ENCODE peak calls at places on chromosomes 4 and X, in nine cellular contexts. W is H9, O is SK-N-MC, E is IMR-90, C is fibroblast of lung, V is kidney, F is mesenchymal stem cell, X is K562, B is mammary epithelial cell. Z is an unnamed sample.
A peak's percentile ranks its signal among the peaks of the same experiment; 100 is the strongest.

GRCh38 chr4:89000844-89001360 is 56.1 kb downstream of the FAM13A start:
- DNase-seq in W (no peak), O (peak; percentile 72), E (peak; percentile 60), C (peak; percentile 68), V (no peak), F (peak; percentile 74), X (no peak), B (peak; percentile 74), Z (peak; percentile 45)

GRCh38 chr4:125991398-125991797 is 676.6 kb downstream of the FAT4 start:
- DNase-seq in W (no peak), O (no peak), E (peak; percentile 26), C (no peak), V (no peak), F (peak; percentile 68), X (no peak), B (no peak), Z (no peak)

GRCh38 chr4:116925900-116926457 is 159.4 kb downstream of the TRAM1L1 start:
- DNase-seq in W (peak; percentile 63), O (no peak), E (no peak), C (no peak), V (peak; percentile 60), F (peak; percentile 29), X (no peak), B (no peak), Z (no peak)

GRCh38 chrX:146481735-146482134 is 327.8 kb upstream of the CXorf51B start:
- DNase-seq in W (no peak), O (no peak), E (no peak), C (no peak), V (no peak), F (no peak), X (no peak), B (no peak), Z (no peak)

GRCh38 chr4:87978656-87979055 is 3.1 kb downstream of the SPP1 start:
- DNase-seq in W (no peak), O (no peak), E (peak; percentile 62), C (peak; percentile 25), V (no peak), F (peak; percentile 53), X (no peak), B (peak; percentile 29), Z (no peak)

GRCh38 chr4:3408793-3409330 is 32.9 kb upstream of the HGFAC start:
- DNase-seq in W (peak; percentile 23), O (peak; percentile 81), E (no peak), C (no peak), V (no peak), F (no peak), X (no peak), B (no peak), Z (no peak)

GRCh38 chrX:28189011-28189410 is 207.8 kb upstream of the DCAF8L1 start:
- DNase-seq in W (no peak), O (no peak), E (peak; percentile 86), C (peak; percentile 90), V (no peak), F (peak; percentile 18), X (no peak), B (peak; percentile 87), Z (no peak)

GRCh38 chrX:82813671-82814078 is 694.4 kb upstream of the POU3F4 start:
- DNase-seq in W (no peak), O (no peak), E (peak; percentile 22), C (peak; percentile 93), V (no peak), F (peak; percentile 81), X (no peak), B (peak; percentile 96), Z (no peak)

GRCh38 chrX:7147431-7147977 is at the start of gene STS:
- DNase-seq in W (peak; percentile 34), O (no peak), E (peak; percentile 14), C (no peak), V (peak; percentile 84), F (peak; percentile 30), X (no peak), B (peak; percentile 27), Z (peak; percentile 49)

GRCh38 chr4:42396361-42397255 is 680 bp upstream of the SHISA3 start:
- DNase-seq in W (peak; percentile 40), O (no peak), E (no peak), C (no peak), V (no peak), F (peak; percentile 22), X (no peak), B (no peak), Z (no peak)

GRCh38 chr4:120266602-120267001 is 200.0 kb upstream of the MAD2L1 start:
- DNase-seq in W (no peak), O (no peak), E (no peak), C (no peak), V (no peak), F (no peak), X (no peak), B (peak; percentile 50), Z (no peak)

GRCh38 chr4:915041-915474 is 17.1 kb downstream of the GAK start:
- DNase-seq in W (no peak), O (no peak), E (no peak), C (no peak), V (peak; percentile 51), F (no peak), X (no peak), B (no peak), Z (no peak)

GRCh38 chr4:95500361-95500760 is 48.4 kb downstream of the UNC5C start:
- DNase-seq in W (no peak), O (no peak), E (no peak), C (peak; percentile 36), V (no peak), F (no peak), X (no peak), B (no peak), Z (no peak)

GRCh38 chr4:66575024-66575696 is 904.9 kb upstream of the EPHA5 start:
- DNase-seq in W (no peak), O (no peak), E (peak; percentile 62), C (peak; percentile 52), V (no peak), F (peak; percentile 33), X (no peak), B (peak; percentile 88), Z (no peak)

DNA sequence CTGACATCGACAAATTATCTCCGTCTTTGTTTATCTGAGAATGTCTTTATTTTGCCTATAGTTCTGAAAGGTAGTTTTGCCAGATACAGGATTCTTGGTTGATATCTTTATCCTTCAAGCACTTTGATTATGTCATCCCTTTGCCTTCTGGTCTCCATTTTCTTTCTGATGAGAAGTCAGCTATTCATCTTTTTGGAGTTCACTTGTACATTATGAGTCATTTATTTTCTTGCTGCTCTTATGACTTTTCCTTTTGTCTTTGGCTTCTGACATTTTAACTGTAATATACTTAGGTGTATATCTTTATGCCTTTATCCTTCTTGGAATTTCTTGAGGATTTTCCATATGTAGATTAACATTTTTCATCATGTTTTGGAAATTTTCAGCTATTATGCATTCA is 51.4 kb downstream of the SHROOM4 start:
- DNase-seq in W (no peak), O (no peak), E (no peak), C (no peak), V (no peak), F (no peak), X (no peak), B (peak; percentile 26), Z (no peak)
- H3K9ac ChIP-seq in W (no peak overlapping the region), O (no peak overlapping the region), E (no peak overlapping the region), C (no peak overlapping the region), V (no peak overlapping the region), F (no peak overlapping the region), X (no peak overlapping the region), B (no peak overlapping the region), Z (no peak overlapping the region)

GRCh38 chr4:84032372-84032771 is 466.7 kb downstream of the NKX6-1 start:
- DNase-seq in W (no peak), O (no peak), E (no peak), C (no peak), V (no peak), F (no peak), X (no peak), B (no peak), Z (no peak)

GRCh38 chr4:84035568-84035967 is 463.5 kb downstream of the NKX6-1 start:
- DNase-seq in W (no peak), O (no peak), E (no peak), C (no peak), V (no peak), F (no peak), X (no peak), B (no peak), Z (no peak)

GRCh38 chr4:84028340-84028739 is 470.8 kb downstream of the NKX6-1 start:
- DNase-seq in W (peak; percentile 43), O (no peak), E (no peak), C (no peak), V (no peak), F (no peak), X (no peak), B (no peak), Z (no peak)

DNA sequence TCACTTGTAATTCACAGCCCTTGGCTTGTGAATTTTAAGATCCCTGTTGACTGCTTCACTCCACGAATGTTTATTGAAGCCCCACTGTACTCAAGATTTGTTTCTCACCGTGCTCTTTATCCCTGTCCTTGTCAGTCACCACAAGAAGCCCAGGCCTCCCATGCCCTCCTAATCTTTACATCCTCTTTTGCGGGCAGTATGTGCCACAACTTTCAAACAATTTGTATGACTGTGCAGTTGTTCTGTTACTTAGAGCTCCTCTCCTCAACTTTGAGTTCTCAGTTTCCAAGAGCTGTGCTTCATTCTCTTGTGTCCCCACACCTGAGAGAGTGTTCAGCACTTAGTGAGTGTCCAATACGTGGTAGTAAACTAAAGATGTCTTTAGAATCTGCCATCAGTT is 467.7 kb downstream of the NKX6-1 start:
- DNase-seq in W (no peak), O (no peak), E (no peak), C (no peak), V (no peak), F (no peak), X (no peak), B (no peak), Z (no peak)
- H3K27ac ChIP-seq in W (no peak overlapping the region), O (no peak overlapping the region), E (no peak overlapping the region), C (no peak overlapping the region), V (no peak overlapping the region), F (no peak overlapping the region), X (no peak overlapping the region), B (no peak overlapping the region), Z (no peak overlapping the region)

DNA sequence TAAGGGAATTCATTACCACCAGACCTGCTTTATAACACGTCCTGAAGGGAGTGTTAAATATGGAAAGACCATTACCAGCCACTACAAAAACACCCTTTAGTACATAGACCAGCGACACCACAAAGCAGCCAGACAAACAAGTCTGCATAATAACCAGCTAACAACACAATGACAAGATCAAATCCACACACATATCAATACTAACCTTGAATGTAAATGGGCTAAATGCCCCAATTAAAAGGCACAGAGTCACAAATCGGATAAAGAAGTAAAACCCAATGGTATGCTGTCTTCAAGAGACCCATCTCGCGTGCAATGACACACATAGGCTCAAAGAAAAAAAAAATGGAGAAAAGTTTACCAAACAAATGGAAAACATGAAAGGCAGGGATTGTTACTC is 36.9 kb downstream of the FGF16 start:
- DNase-seq in W (no peak), O (no peak), E (no peak), C (no peak), V (no peak), F (no peak), X (no peak), B (no peak), Z (no peak)
- H3K9me3 ChIP-seq in W (peaks cover 17% of the 10 kb centered on the region), O (no peaks in the 10 kb centered on the region), E (no peaks in the 10 kb centered on the region), C (no peaks in the 10 kb centered on the region), V (no peaks in the 10 kb centered on the region), F (peaks cover 16% of the 10 kb centered on the region), X (no peaks in the 10 kb centered on the region), B (no peaks in the 10 kb centered on the region), Z (no peaks in the 10 kb centered on the region)

DNA sequence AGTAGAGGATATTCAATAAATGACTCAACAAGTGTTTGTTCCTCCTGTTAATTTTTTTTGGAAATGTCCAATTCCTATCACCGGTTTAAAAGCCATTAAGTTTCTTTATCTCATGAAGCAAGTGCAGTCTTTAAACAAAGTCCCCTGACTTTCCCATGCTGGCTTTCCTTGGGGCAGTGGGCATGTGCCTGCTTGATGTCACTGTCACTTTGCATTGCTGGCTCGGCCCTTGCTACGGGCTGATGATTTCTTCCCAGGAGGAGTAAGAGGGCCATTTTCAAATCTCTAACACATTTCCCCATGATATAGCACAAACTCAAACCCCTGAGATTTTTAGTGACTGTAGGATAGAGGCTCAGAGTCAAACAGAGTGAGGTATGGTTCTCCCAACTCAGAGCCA is 275.8 kb upstream of the TENM3 start:
- DNase-seq in W (no peak), O (no peak), E (no peak), C (no peak), V (no peak), F (no peak), X (no peak), B (no peak), Z (no peak)
- H3K9ac ChIP-seq in W (no peak overlapping the region), O (no peak overlapping the region), E (no peak overlapping the region), C (no peak overlapping the region), V (no peak overlapping the region), F (no peak overlapping the region), X (no peak overlapping the region), B (no peak overlapping the region), Z (no peak overlapping the region)